ENCODE peak calls at places on chromosomes 12 and 14, in seven cellular contexts. One of them, this sample, is unnamed.

GRCh38 chr14:100810861-100811461 is 15.0 kb upstream of the MEG3 start:
- DNase-seq in left ventricle myocardium inferior: no peak
- DNase-seq in OCI-LY7: no peak
- DNase-seq in AG10803: peak
- DNase-seq in cardiac fibroblast: peak
- DNase-seq in adrenal gland: no peak
- DNase-seq in omental fat pad: no peak
- DNase-seq in this sample: no peak

GRCh38 chr12:88310666-88311065 is 168.6 kb downstream of the TMTC3 start:
- DNase-seq in cardiac fibroblast: no peak
- DNase-seq in OCI-LY7: no peak
- DNase-seq in left ventricle myocardium inferior: no peak
- DNase-seq in omental fat pad: no peak
- DNase-seq in adrenal gland: no peak
- DNase-seq in AG10803: peak
- DNase-seq in this sample: no peak

GRCh38 chr12:66269757-66270383 is 32.4 kb upstream of the HELB start:
- DNase-seq in OCI-LY7: peak
- DNase-seq in cardiac fibroblast: peak
- DNase-seq in AG10803: peak
- DNase-seq in adrenal gland: peak
- DNase-seq in left ventricle myocardium inferior: no peak
- DNase-seq in omental fat pad: no peak
- DNase-seq in this sample: no peak

GRCh38 chr12:19575307-19576243 is 136.3 kb downstream of the AEBP2 start:
- DNase-seq in omental fat pad: no peak
- DNase-seq in OCI-LY7: no peak
- DNase-seq in adrenal gland: peak
- DNase-seq in left ventricle myocardium inferior: peak
- DNase-seq in cardiac fibroblast: peak
- DNase-seq in AG10803: peak
- DNase-seq in this sample: no peak

GRCh38 chr12:9787340-9787737 is 26.6 kb upstream of the CD69 start:
- DNase-seq in omental fat pad: no peak
- DNase-seq in adrenal gland: no peak
- DNase-seq in OCI-LY7: no peak
- DNase-seq in left ventricle myocardium inferior: no peak
- DNase-seq in AG10803: peak
- DNase-seq in cardiac fibroblast: peak
- DNase-seq in this sample: no peak

GRCh38 chr12:77352941-77353340 is 287.6 kb upstream of the E2F7 start:
- DNase-seq in omental fat pad: no peak
- DNase-seq in left ventricle myocardium inferior: no peak
- DNase-seq in AG10803: peak
- DNase-seq in adrenal gland: no peak
- DNase-seq in cardiac fibroblast: peak
- DNase-seq in OCI-LY7: no peak
- DNase-seq in this sample: no peak

GRCh38 chr14:105528859-105529505 is 2.6 kb downstream of the TMEM121 start:
- DNase-seq in OCI-LY7: no peak
- DNase-seq in adrenal gland: no peak
- DNase-seq in omental fat pad: no peak
- DNase-seq in left ventricle myocardium inferior: no peak
- DNase-seq in AG10803: no peak
- DNase-seq in cardiac fibroblast: no peak
- DNase-seq in this sample: no peak

GRCh38 chr12:121911824-121912585 is 6.4 kb upstream of the CFAP251 start:
- DNase-seq in cardiac fibroblast: no peak
- DNase-seq in AG10803: no peak
- DNase-seq in omental fat pad: no peak
- DNase-seq in OCI-LY7: no peak
- DNase-seq in adrenal gland: no peak
- DNase-seq in left ventricle myocardium inferior: no peak
- DNase-seq in this sample: no peak

GRCh38 chr12:12266873-12267634 is at the start of gene LRP6:
- DNase-seq in cardiac fibroblast: peak
- DNase-seq in left ventricle myocardium inferior: peak
- DNase-seq in omental fat pad: peak
- DNase-seq in AG10803: peak
- DNase-seq in OCI-LY7: peak
- DNase-seq in adrenal gland: peak
- DNase-seq in this sample: peak

GRCh38 chr12:132718644-132719043 is 8.0 kb downstream of the PGAM5 start:
- DNase-seq in omental fat pad: no peak
- DNase-seq in adrenal gland: no peak
- DNase-seq in left ventricle myocardium inferior: no peak
- DNase-seq in AG10803: no peak
- DNase-seq in cardiac fibroblast: no peak
- DNase-seq in OCI-LY7: no peak
- DNase-seq in this sample: no peak

GRCh38 chr12:12716151-12716844 is 870 bp upstream of the CDKN1B start:
- DNase-seq in adrenal gland: no peak
- DNase-seq in AG10803: no peak
- DNase-seq in cardiac fibroblast: peak
- DNase-seq in omental fat pad: no peak
- DNase-seq in OCI-LY7: no peak
- DNase-seq in left ventricle myocardium inferior: no peak
- DNase-seq in this sample: no peak

DNA sequence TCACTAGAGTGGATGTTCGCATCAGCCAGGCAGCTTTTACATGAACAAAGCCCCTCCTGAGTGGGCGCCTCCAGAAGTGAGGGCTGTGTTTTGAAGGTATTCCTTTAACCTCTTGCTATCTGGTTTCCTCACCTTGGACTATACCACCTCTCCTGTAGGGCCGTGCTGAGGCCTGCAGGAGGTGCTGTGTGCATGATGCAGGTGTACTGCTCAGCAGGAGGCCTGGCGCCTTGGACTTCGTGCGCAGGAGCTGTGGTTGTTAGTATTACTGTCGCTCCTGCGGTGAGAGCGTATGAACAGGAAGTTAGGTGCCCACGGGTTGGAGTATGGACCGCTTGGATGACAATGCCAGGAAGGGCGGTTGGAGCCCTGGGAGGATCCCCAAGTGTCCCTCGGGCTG is 130.7 kb downstream of the TSPAN9 start:
- DNase-seq in omental fat pad: no peak
- DNase-seq in left ventricle myocardium inferior: no peak
- DNase-seq in adrenal gland: no peak
- DNase-seq in cardiac fibroblast: no peak
- DNase-seq in OCI-LY7: no peak
- DNase-seq in AG10803: no peak
- DNase-seq in this sample: no peak
- TF ChIP-seq CTCF in omental fat pad: no peak
- TF ChIP-seq CTCF in left ventricle myocardium inferior: peak
- TF ChIP-seq CTCF in adrenal gland: no peak
- TF ChIP-seq CTCF in cardiac fibroblast: peak
- TF ChIP-seq CTCF in OCI-LY7: peak
- TF ChIP-seq CTCF in AG10803: no peak
- TF ChIP-seq CTCF in this sample: no peak

GRCh38 chr14:102323102-102323501 is 3.6 kb downstream of the ZNF839 start:
- DNase-seq in AG10803: peak
- DNase-seq in OCI-LY7: peak
- DNase-seq in left ventricle myocardium inferior: peak
- DNase-seq in omental fat pad: peak
- DNase-seq in cardiac fibroblast: peak
- DNase-seq in adrenal gland: peak
- DNase-seq in this sample: no peak
- TF ChIP-seq CTCF in AG10803: peak
- TF ChIP-seq CTCF in OCI-LY7: peak
- TF ChIP-seq CTCF in left ventricle myocardium inferior: peak
- TF ChIP-seq CTCF in omental fat pad: no peak
- TF ChIP-seq CTCF in cardiac fibroblast: peak
- TF ChIP-seq CTCF in adrenal gland: peak
- TF ChIP-seq CTCF in this sample: no peak

DNA sequence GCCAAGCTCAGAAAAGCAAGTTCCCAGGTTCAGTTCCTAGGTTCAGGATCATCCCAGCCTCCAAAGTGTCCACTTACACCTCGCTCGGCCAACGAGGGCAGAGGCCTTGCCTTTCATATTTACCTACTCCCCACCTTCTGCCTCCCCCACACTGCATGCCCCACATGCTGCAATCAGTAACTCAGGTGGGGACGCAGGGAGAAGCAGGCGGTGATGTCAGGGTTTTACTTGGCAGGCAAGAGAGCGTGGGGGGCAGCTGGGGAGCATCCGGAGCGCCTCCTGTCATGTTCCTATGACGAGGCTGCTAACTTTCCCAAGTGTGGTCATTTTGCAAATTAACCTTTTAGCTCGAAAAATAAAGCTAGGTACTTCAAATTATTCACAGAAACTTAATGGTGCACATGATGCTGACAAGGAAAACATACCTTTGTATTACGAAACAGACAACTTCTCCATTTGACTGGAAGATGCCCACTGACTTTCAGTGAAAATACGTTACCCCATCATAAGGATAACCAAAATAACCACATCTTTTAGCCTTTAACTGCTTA is 53.8 kb downstream of the SETD3 start:
- DNase-seq in adrenal gland: no peak
- DNase-seq in left ventricle myocardium inferior: no peak
- DNase-seq in cardiac fibroblast: no peak
- DNase-seq in OCI-LY7: no peak
- DNase-seq in omental fat pad: no peak
- DNase-seq in AG10803: no peak
- DNase-seq in this sample: no peak
- TF ChIP-seq CTCF in adrenal gland: no peak
- TF ChIP-seq CTCF in left ventricle myocardium inferior: no peak
- TF ChIP-seq CTCF in cardiac fibroblast: no peak
- TF ChIP-seq CTCF in OCI-LY7: no peak
- TF ChIP-seq CTCF in omental fat pad: no peak
- TF ChIP-seq CTCF in AG10803: no peak
- TF ChIP-seq CTCF in this sample: no peak

GRCh38 chr14:102593841-102594170 is 1.4 kb downstream of the RCOR1 start:
- DNase-seq in OCI-LY7: no peak
- DNase-seq in left ventricle myocardium inferior: no peak
- DNase-seq in adrenal gland: no peak
- DNase-seq in omental fat pad: no peak
- DNase-seq in AG10803: no peak
- DNase-seq in cardiac fibroblast: no peak
- DNase-seq in this sample: no peak
- TF ChIP-seq CTCF in OCI-LY7: no peak
- TF ChIP-seq CTCF in left ventricle myocardium inferior: no peak
- TF ChIP-seq CTCF in adrenal gland: no peak
- TF ChIP-seq CTCF in omental fat pad: no peak
- TF ChIP-seq CTCF in AG10803: peak
- TF ChIP-seq CTCF in cardiac fibroblast: no peak
- TF ChIP-seq CTCF in this sample: no peak

This sample was measured in mesothelial cell of epicardium.